ENCODE peak calls at places on chromosomes 13 and 19, in ten cellular contexts. S, W, X, J, E, K, T, O, A and G are unnamed samples.

GRCh38 chr13:80965097-80965496 is 624.2 kb upstream of the SPRY2 start:
- DNase-seq in S (no peak), W (no peak), X (no peak), J (no peak), E (no peak), K (no peak), T (no peak), O (no peak), A (no peak), G (no peak)

GRCh38 chr19:44720945-44721344 is 22.0 kb downstream of the CEACAM16 start:
- DNase-seq in S (no peak), W (no peak), X (no peak), J (no peak), E (no peak), K (no peak), T (no peak), O (no peak), A (no peak), G (no peak)

GRCh38 chr19:1318678-1319471 is 33.2 kb downstream of the EFNA2 start:
- DNase-seq in S (no peak), W (no peak), X (no peak), J (no peak), E (no peak), K (no peak), T (no peak), O (no peak), A (no peak), G (no peak)

GRCh38 chr13:92143766-92144165 is 745.3 kb downstream of the GPC5 start:
- DNase-seq in S (no peak), W (peak; percentile 22), X (no peak), J (no peak), E (no peak), K (no peak), T (no peak), O (no peak), A (no peak), G (no peak)

GRCh38 chr13:36736119-36736726 is 62.4 kb downstream of the SERTM1 start:
- DNase-seq in S (peak; percentile 4), W (peak; percentile 48), X (peak; percentile 67), J (no peak), E (peak; percentile 38), K (no peak), T (no peak), O (peak; percentile 31), A (no peak), G (no peak)

GRCh38 chr13:24664726-24665409 is 15.3 kb upstream of the ATP12A start:
- DNase-seq in S (peak; percentile 95), W (no peak), X (peak; percentile 67), J (no peak), E (no peak), K (no peak), T (peak; percentile 20), O (no peak), A (peak; percentile 58), G (peak; percentile 88)

GRCh38 chr13:76976488-76976887 is 15.4 kb upstream of the CLN5 start:
- DNase-seq in S (no peak), W (no peak), X (no peak), J (no peak), E (peak; percentile 89), K (no peak), T (no peak), O (no peak), A (no peak), G (no peak)

GRCh38 chr13:113458218-113459065 is 5.2 kb upstream of the ADPRHL1 start:
- DNase-seq in S (no peak), W (peak; percentile 14), X (no peak), J (no peak), E (no peak), K (no peak), T (peak; percentile 60), O (no peak), A (no peak), G (no peak)

GRCh38 chr13:26785845-26786630 is 25.5 kb upstream of the GPR12 start:
- DNase-seq in S (no peak), W (no peak), X (peak; percentile 1), J (no peak), E (no peak), K (no peak), T (peak; percentile 92), O (no peak), A (no peak), G (no peak)

GRCh38 chr13:106534844-106535551 is 464 bp downstream of the EFNB2 start:
- DNase-seq in S (no peak), W (no peak), X (peak; percentile 20), J (no peak), E (peak; percentile 19), K (no peak), T (peak; percentile 88), O (no peak), A (no peak), G (no peak)

GRCh38 chr19:50712833-50713232 is 6.8 kb downstream of the SHANK1 start:
- DNase-seq in S (no peak), W (no peak), X (no peak), J (no peak), E (no peak), K (no peak), T (no peak), O (no peak), A (no peak), G (no peak)

GRCh38 chr13:66162470-66162869 is 1067.7 kb downstream of the PCDH9 start:
- DNase-seq in S (no peak), W (no peak), X (no peak), J (no peak), E (no peak), K (no peak), T (no peak), O (no peak), A (no peak), G (no peak)

GRCh38 chr13:114067381-114067885 is 65.0 kb downstream of the RASA3 start:
- DNase-seq in S (no peak), W (no peak), X (peak; percentile 90), J (no peak), E (no peak), K (no peak), T (no peak), O (no peak), A (peak; percentile 25), G (no peak)

GRCh38 chr13:114124921-114125320 is 7.5 kb downstream of the RASA3 start:
- DNase-seq in S (no peak), W (no peak), X (peak; percentile 78), J (no peak), E (no peak), K (no peak), T (no peak), O (no peak), A (peak; percentile 44), G (no peak)

GRCh38 chr19:15178629-15179308 is 22.0 kb downstream of the NOTCH3 start:
- DNase-seq in S (no peak), W (no peak), X (no peak), J (no peak), E (no peak), K (no peak), T (no peak), O (no peak), A (no peak), G (no peak)

GRCh38 chr13:48660356-48661076 is 6.8 kb downstream of the CYSLTR2 start:
- DNase-seq in S (no peak), W (no peak), X (no peak), J (no peak), E (no peak), K (no peak), T (no peak), O (no peak), A (no peak), G (no peak)

GRCh38 chr13:61123533-61124269 is 291.9 kb downstream of the PCDH20 start:
- DNase-seq in S (no peak), W (no peak), X (no peak), J (no peak), E (no peak), K (no peak), T (no peak), O (no peak), A (no peak), G (no peak)

GRCh38 chr19:13748169-13748884 is 16.0 kb upstream of the MRI1 start:
- DNase-seq in S (no peak), W (no peak), X (peak; percentile 36), J (no peak), E (no peak), K (no peak), T (no peak), O (peak; percentile 16), A (no peak), G (peak; percentile 32)

GRCh38 chr19:16416996-16417395 is 54.8 kb downstream of the EPS15L1 start:
- DNase-seq in S (no peak), W (no peak), X (no peak), J (no peak), E (no peak), K (no peak), T (no peak), O (no peak), A (no peak), G (no peak)

GRCh38 chr19:36213793-36214387 is 575 bp downstream of the ZNF565 start:
- DNase-seq in S (no peak), W (peak; percentile 12), X (peak; percentile 37), J (no peak), E (no peak), K (peak; percentile 4), T (no peak), O (peak; percentile 2), A (no peak), G (no peak)

GRCh38 chr13:113315992-113316391 is 19.0 kb downstream of the LAMP1 start:
- DNase-seq in S (no peak), W (no peak), X (no peak), J (no peak), E (no peak), K (no peak), T (no peak), O (no peak), A (no peak), G (no peak)

GRCh38 chr19:35959040-35959967 is 23.1 kb downstream of the LRFN3 start:
- DNase-seq in S (no peak), W (peak; percentile 36), X (no peak), J (no peak), E (peak; percentile 44), K (peak; percentile 38), T (no peak), O (no peak), A (no peak), G (no peak)

GRCh38 chr13:98664047-98664446 is 87.1 kb upstream of the STK24 start:
- DNase-seq in S (no peak), W (no peak), X (peak; percentile 40), J (no peak), E (no peak), K (peak; percentile 19), T (peak; percentile 77), O (peak; percentile 33), A (no peak), G (peak; percentile 77)

GRCh38 chr13:22757530-22758120 is 423.2 kb upstream of the SGCG start:
- DNase-seq in S (no peak), W (no peak), X (peak; percentile 2), J (no peak), E (peak; percentile 30), K (no peak), T (no peak), O (no peak), A (no peak), G (no peak)

GRCh38 chr13:24671367-24672117 is 8.7 kb upstream of the ATP12A start:
- DNase-seq in S (peak; percentile 85), W (peak; percentile 59), X (peak; percentile 96), J (peak; percentile 32), E (peak; percentile 27), K (no peak), T (peak; percentile 93), O (peak; percentile 86), A (peak; percentile 41), G (peak; percentile 49)

GRCh38 chr19:55516878-55517620 is 19.9 kb downstream of the SBK2 start:
- DNase-seq in S (peak; percentile 63), W (peak; percentile 99), X (peak; percentile 90), J (peak; percentile 92), E (peak; percentile 100), K (peak; percentile 86), T (peak; percentile 99), O (peak; percentile 72), A (peak; percentile 68), G (peak; percentile 67)

GRCh38 chr19:53991224-53992113 is at the start of gene CACNG6:
- DNase-seq in S (no peak), W (peak; percentile 49), X (no peak), J (no peak), E (no peak), K (no peak), T (no peak), O (no peak), A (no peak), G (no peak)

GRCh38 chr19:1766800-1767352 is 13.6 kb downstream of the ONECUT3 start:
- DNase-seq in S (no peak), W (no peak), X (no peak), J (no peak), E (no peak), K (no peak), T (no peak), O (no peak), A (no peak), G (no peak)